ENCODE peak calls at places on chromosome 21, in five cellular contexts. One of them, this sample, is unnamed.

GRCh38 chr21:42530167-42530518 is 16.5 kb downstream of the SLC37A1 start:
- DNase-seq in DMS 273 treated with DMSO at 0.1 percent for 48 hours: no peak
- DNase-seq in spleen: no peak
- DNase-seq in mesothelial cell of epicardium: no peak
- DNase-seq in stimulated activated naive B cell treated with anti-CD40 and anti-IgM and Interleukin-4, amounts not matched to agents 10 μg/mL and 1 μg/mL and 100 μg/mL, for 72 hours: no peak
- DNase-seq in this sample: no peak

GRCh38 chr21:19683492-19683891 is 1279.9 kb upstream of the TMPRSS15 start:
- DNase-seq in DMS 273 treated with DMSO at 0.1 percent for 48 hours: no peak
- DNase-seq in spleen: no peak
- DNase-seq in mesothelial cell of epicardium: no peak
- DNase-seq in stimulated activated naive B cell treated with anti-CD40 and anti-IgM and Interleukin-4, amounts not matched to agents 10 μg/mL and 1 μg/mL and 100 μg/mL, for 72 hours: no peak
- DNase-seq in this sample: no peak

GRCh38 chr21:42535602-42536171 is 22.0 kb downstream of the SLC37A1 start:
- DNase-seq in DMS 273 treated with DMSO at 0.1 percent for 48 hours: no peak
- DNase-seq in spleen: peak
- DNase-seq in mesothelial cell of epicardium: no peak
- DNase-seq in stimulated activated naive B cell treated with anti-CD40 and anti-IgM and Interleukin-4, amounts not matched to agents 10 μg/mL and 1 μg/mL and 100 μg/mL, for 72 hours: peak
- DNase-seq in this sample: no peak

GRCh38 chr21:46009951-46010655 is 28.5 kb downstream of the COL6A1 start:
- DNase-seq in DMS 273 treated with DMSO at 0.1 percent for 48 hours: no peak
- DNase-seq in spleen: no peak
- DNase-seq in mesothelial cell of epicardium: no peak
- DNase-seq in stimulated activated naive B cell treated with anti-CD40 and anti-IgM and Interleukin-4, amounts not matched to agents 10 μg/mL and 1 μg/mL and 100 μg/mL, for 72 hours: no peak
- DNase-seq in this sample: no peak

GRCh38 chr21:46083271-46084040 is 14.5 kb upstream of the COL6A2 start:
- DNase-seq in DMS 273 treated with DMSO at 0.1 percent for 48 hours: no peak
- DNase-seq in spleen: peak
- DNase-seq in mesothelial cell of epicardium: no peak
- DNase-seq in stimulated activated naive B cell treated with anti-CD40 and anti-IgM and Interleukin-4, amounts not matched to agents 10 μg/mL and 1 μg/mL and 100 μg/mL, for 72 hours: no peak
- DNase-seq in this sample: no peak

GRCh38 chr21:43758811-43759210 is 17.3 kb downstream of the CSTB start:
- DNase-seq in DMS 273 treated with DMSO at 0.1 percent for 48 hours: no peak
- DNase-seq in spleen: no peak
- DNase-seq in mesothelial cell of epicardium: no peak
- DNase-seq in stimulated activated naive B cell treated with anti-CD40 and anti-IgM and Interleukin-4, amounts not matched to agents 10 μg/mL and 1 μg/mL and 100 μg/mL, for 72 hours: no peak
- DNase-seq in this sample: no peak

GRCh38 chr21:42451941-42452340 is 44.1 kb downstream of the RSPH1 start:
- DNase-seq in DMS 273 treated with DMSO at 0.1 percent for 48 hours: no peak
- DNase-seq in spleen: peak
- DNase-seq in mesothelial cell of epicardium: no peak
- DNase-seq in stimulated activated naive B cell treated with anti-CD40 and anti-IgM and Interleukin-4, amounts not matched to agents 10 μg/mL and 1 μg/mL and 100 μg/mL, for 72 hours: no peak
- DNase-seq in this sample: no peak

GRCh38 chr21:15247613-15248012 is 182.8 kb upstream of the NRIP1 start:
- DNase-seq in DMS 273 treated with DMSO at 0.1 percent for 48 hours: no peak
- DNase-seq in spleen: no peak
- DNase-seq in mesothelial cell of epicardium: no peak
- DNase-seq in stimulated activated naive B cell treated with anti-CD40 and anti-IgM and Interleukin-4, amounts not matched to agents 10 μg/mL and 1 μg/mL and 100 μg/mL, for 72 hours: no peak
- DNase-seq in this sample: no peak

GRCh38 chr21:32535616-32536015 is 49.7 kb downstream of the TCP10L start:
- DNase-seq in DMS 273 treated with DMSO at 0.1 percent for 48 hours: no peak
- DNase-seq in spleen: no peak
- DNase-seq in mesothelial cell of epicardium: no peak
- DNase-seq in stimulated activated naive B cell treated with anti-CD40 and anti-IgM and Interleukin-4, amounts not matched to agents 10 μg/mL and 1 μg/mL and 100 μg/mL, for 72 hours: no peak
- DNase-seq in this sample: no peak

GRCh38 chr21:36783612-36784383 is 84.9 kb downstream of the SIM2 start:
- DNase-seq in DMS 273 treated with DMSO at 0.1 percent for 48 hours: no peak
- DNase-seq in spleen: no peak
- DNase-seq in mesothelial cell of epicardium: no peak
- DNase-seq in stimulated activated naive B cell treated with anti-CD40 and anti-IgM and Interleukin-4, amounts not matched to agents 10 μg/mL and 1 μg/mL and 100 μg/mL, for 72 hours: no peak
- DNase-seq in this sample: no peak